ENCODE peak calls at places on chromosomes 13 and 19, in seven cellular contexts. U is ovary, I is tibial nerve, Y is transverse colon, F is Peyer's patch, W is gastrocnemius medialis, Q is breast epithelium. V is an unnamed sample. For H3K4me1, the result is how much of the 10 kb centered on the place peaks cover.

GRCh38 chr13:32354040-32354439 is 38.7 kb downstream of the BRCA2 start:
- DNase-seq in U (no peak), I (no peak), Y (no peak), F (no peak), W (no peak), Q (no peak), V (no peak)

GRCh38 chr19:23882493-23882892 is 32.2 kb upstream of the ZNF726 start:
- DNase-seq in U (no peak), I (no peak), Y (peak), F (no peak), W (no peak), Q (no peak), V (no peak)

GRCh38 chr19:49436381-49437017 is 4.8 kb downstream of the SLC17A7 start:
- DNase-seq in U (no peak), I (no peak), Y (no peak), F (no peak), W (no peak), Q (no peak), V (no peak)

GRCh38 chr19:37943480-37943879 is 36.5 kb downstream of the SIPA1L3 start:
- DNase-seq in U (no peak), I (no peak), Y (peak), F (peak), W (no peak), Q (peak), V (no peak)

GRCh38 chr19:46618670-46619231 is 6.1 kb downstream of the PTGIR start:
- DNase-seq in U (no peak), I (no peak), Y (no peak), F (no peak), W (no peak), Q (no peak), V (no peak)

GRCh38 chr13:76019421-76020044 is 383.4 kb downstream of the LMO7 start:
- DNase-seq in U (no peak), I (no peak), Y (no peak), F (no peak), W (no peak), Q (no peak), V (peak)

GRCh38 chr19:11422163-11423068 is 3.3 kb upstream of the RGL3 start:
- DNase-seq in U (peak), I (peak), Y (peak), F (peak), W (peak), Q (peak), V (peak)

GRCh38 chr13:80161219-80161618 is 179.7 kb downstream of the SPRY2 start:
- DNase-seq in U (no peak), I (no peak), Y (no peak), F (no peak), W (no peak), Q (no peak), V (no peak)

GRCh38 chr13:20387441-20387971 is 138.2 kb downstream of the CRYL1 start:
- DNase-seq in U (no peak), I (no peak), Y (no peak), F (no peak), W (no peak), Q (no peak), V (no peak)

GRCh38 chr13:84774111-84774510 is 891.8 kb upstream of the SLITRK1 start:
- DNase-seq in U (no peak), I (no peak), Y (no peak), F (no peak), W (no peak), Q (no peak), V (no peak)

GRCh38 chr19:18542936-18543813 is at the start of gene FKBP8:
- DNase-seq in U (peak), I (peak), Y (peak), F (peak), W (peak), Q (peak), V (peak)

GRCh38 chr19:6802336-6803035 is 30.0 kb downstream of the VAV1 start:
- DNase-seq in U (no peak), I (no peak), Y (peak), F (peak), W (peak), Q (no peak), V (no peak)

GRCh38 chr13:81293594-81294164 is 952.8 kb upstream of the SPRY2 start:
- DNase-seq in U (no peak), I (no peak), Y (no peak), F (no peak), W (no peak), Q (no peak), V (no peak)

GRCh38 chr19:41792513-41793413 is 3.6 kb upstream of the CEACAM3 start:
- DNase-seq in U (no peak), I (no peak), Y (peak), F (peak), W (no peak), Q (peak), V (no peak)

GRCh38 chr19:7787141-7787540 is 24.1 kb downstream of the CLEC4M start:
- DNase-seq in U (no peak), I (no peak), Y (no peak), F (no peak), W (peak), Q (no peak), V (no peak)

GRCh38 chr19:33134571-33135041 is 2.7 kb downstream of the WDR88 start:
- DNase-seq in U (no peak), I (no peak), Y (no peak), F (peak), W (no peak), Q (no peak), V (no peak)

GRCh38 chr13:44895584-44895983 is 93.7 kb downstream of the NUFIP1 start:
- DNase-seq in U (no peak), I (no peak), Y (no peak), F (no peak), W (no peak), Q (no peak), V (no peak)

GRCh38 chr13:76976488-76976887 is 15.4 kb upstream of the CLN5 start:
- DNase-seq in U (no peak), I (no peak), Y (no peak), F (no peak), W (no peak), Q (no peak), V (no peak)

GRCh38 chr19:34642241-34642640 is 34.7 kb downstream of the SCGB2B2 start:
- DNase-seq in U (no peak), I (no peak), Y (no peak), F (no peak), W (no peak), Q (no peak), V (no peak)

GRCh38 chr13:97133955-97134354 is 88.2 kb upstream of the MBNL2 start:
- DNase-seq in U (no peak), I (no peak), Y (no peak), F (no peak), W (no peak), Q (no peak), V (no peak)

GRCh38 chr19:50899549-50899948 is 11.6 kb downstream of the KLK4 start:
- DNase-seq in U (no peak), I (no peak), Y (no peak), F (no peak), W (no peak), Q (no peak), V (no peak)

GRCh38 chr13:40439928-40440327 is 226.5 kb downstream of the FOXO1 start:
- DNase-seq in U (peak), I (no peak), Y (no peak), F (no peak), W (peak), Q (no peak), V (no peak)

GRCh38 chr13:40442191-40442590 is 224.2 kb downstream of the FOXO1 start:
- DNase-seq in U (no peak), I (no peak), Y (no peak), F (no peak), W (no peak), Q (no peak), V (no peak)

GRCh38 chr13:40438999-40439797 is 227.2 kb downstream of the FOXO1 start:
- DNase-seq in U (peak), I (no peak), Y (no peak), F (no peak), W (no peak), Q (no peak), V (no peak)

GRCh38 chr13:40442826-40443225 is 223.6 kb downstream of the FOXO1 start:
- DNase-seq in U (no peak), I (no peak), Y (no peak), F (no peak), W (no peak), Q (no peak), V (no peak)

GRCh38 chr13:40440990-40441820 is 225.2 kb downstream of the FOXO1 start:
- DNase-seq in U (peak), I (peak), Y (peak), F (peak), W (peak), Q (peak), V (peak)
- H3K4me1 ChIP-seq in U (under half), I (under half), Y (under half), F (under half), W (half or more), Q (under half), V (under half)

GRCh38 chr19:36139473-36140288 is at the start of gene CAPNS1:
- DNase-seq in U (peak), I (peak), Y (peak), F (peak), W (peak), Q (peak), V (peak)
- TF ChIP-seq POLR2A in U (peak), I (peak), Y (peak), F (peak), W (peak), Q (peak), V (peak)

DNA sequence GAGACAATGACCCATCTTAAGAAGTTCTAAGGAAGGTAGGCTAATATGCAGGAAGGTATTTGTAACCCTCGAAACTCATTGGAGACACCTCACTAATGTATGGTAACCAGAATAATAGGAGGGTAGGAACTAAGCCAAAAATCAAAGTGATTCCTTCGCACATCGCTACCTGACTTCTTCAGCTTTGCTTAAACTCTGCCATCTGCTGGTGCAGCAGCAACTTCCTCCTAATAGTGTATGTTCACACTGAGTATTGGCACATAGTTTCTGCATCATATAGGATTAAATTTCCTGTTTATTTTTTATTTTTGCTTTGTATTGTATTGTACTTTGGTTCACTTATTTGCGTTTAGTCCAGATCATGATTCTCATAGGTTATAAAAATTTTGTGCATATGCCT is 676.2 kb downstream of the GPC5 start:
- DNase-seq in U (no peak), I (no peak), Y (no peak), F (no peak), W (no peak), Q (no peak), V (no peak)
- TF ChIP-seq CTCF in U (no peak), I (no peak), Y (peak), F (no peak), W (no peak), Q (no peak), V (no peak)

GRCh38 chr19:342128-342455 is 2.5 kb downstream of the MIER2 start:
- DNase-seq in U (no peak), I (no peak), Y (no peak), F (no peak), W (no peak), Q (no peak), V (no peak)

GRCh38 chr19:341386-342127 is 3.0 kb downstream of the MIER2 start:
- DNase-seq in U (no peak), I (no peak), Y (no peak), F (no peak), W (no peak), Q (no peak), V (no peak)

GRCh38 chr19:343451-343931 is 1.1 kb downstream of the MIER2 start:
- DNase-seq in U (no peak), I (no peak), Y (no peak), F (no peak), W (no peak), Q (no peak), V (peak)

GRCh38 chr19:343941-344624 is 513 bp downstream of the MIER2 start:
- DNase-seq in U (peak), I (no peak), Y (no peak), F (no peak), W (no peak), Q (no peak), V (no peak)

DNA sequence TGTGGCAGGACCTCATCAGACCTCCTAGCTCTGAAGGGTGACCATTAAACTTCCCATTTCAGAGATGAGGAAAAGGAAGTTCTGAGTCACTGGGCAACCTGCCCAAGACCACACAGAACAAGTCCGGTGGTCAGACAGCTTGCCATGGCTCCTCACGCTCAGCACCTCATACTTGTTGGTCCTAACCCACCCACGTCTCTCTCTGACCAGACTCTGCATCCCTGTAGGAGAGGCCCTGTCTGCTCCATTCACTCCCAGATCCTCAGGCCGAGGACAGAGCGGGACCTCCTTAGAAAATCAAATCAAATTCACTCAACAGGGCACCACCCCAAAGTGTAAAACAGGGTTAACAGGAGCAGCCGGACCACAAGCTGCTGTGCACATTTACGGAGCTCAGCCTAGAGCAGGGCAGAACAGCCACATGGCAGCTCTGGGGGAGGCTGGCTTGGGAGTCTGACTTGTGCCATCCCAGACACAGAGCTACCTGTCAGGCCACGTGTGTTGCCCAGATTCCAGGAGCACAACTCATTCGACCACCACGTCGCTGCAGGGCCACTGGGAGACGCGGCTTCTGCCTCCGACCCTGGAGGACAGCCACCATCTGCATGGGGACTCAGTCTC is 1.7 kb downstream of the MIER2 start:
- DNase-seq in U (peak), I (peak), Y (peak), F (peak), W (peak), Q (no peak), V (peak)
- H3K4me1 ChIP-seq in U (under half), I (under half), Y (under half), F (under half), W (under half), Q (under half), V (under half)

GRCh38 chr19:14118165-14119051 is 846 bp upstream of the PRKACA start:
- DNase-seq in U (peak), I (peak), Y (peak), F (peak), W (peak), Q (peak), V (peak)
- TF ChIP-seq POLR2A in U (peak), I (peak), Y (peak), F (peak), W (peak), Q (peak), V (no peak)

GRCh38 chr19:29966594-29967249 is 24.7 kb downstream of the URI1 start:
- DNase-seq in U (no peak), I (no peak), Y (no peak), F (no peak), W (no peak), Q (no peak), V (no peak)
- TF ChIP-seq CTCF in U (no peak), I (no peak), Y (no peak), F (no peak), W (no peak), Q (no peak), V (no peak)

DNA sequence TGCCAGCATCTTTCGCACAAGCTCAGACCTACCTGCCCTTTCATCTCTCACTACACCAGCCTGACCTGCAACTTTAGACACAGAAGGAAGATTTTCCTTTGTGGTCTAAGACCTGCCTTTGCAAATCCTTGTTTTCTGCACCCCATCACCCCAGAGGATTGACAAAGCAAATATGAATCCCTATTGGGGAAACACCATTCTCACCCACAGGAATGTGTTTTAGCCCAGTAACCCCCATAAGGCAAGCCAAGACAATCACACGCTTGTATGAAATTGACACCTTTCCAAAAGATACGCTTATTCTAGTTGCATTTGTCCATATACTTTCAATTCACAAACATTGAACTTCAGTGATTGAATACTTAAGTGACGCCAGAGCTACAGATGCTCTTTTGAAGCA is 55.7 kb downstream of the SPATA13 start:
- DNase-seq in U (no peak), I (no peak), Y (no peak), F (no peak), W (no peak), Q (no peak), V (no peak)
- H3K4me1 ChIP-seq in U (under half), I (under half), Y (under half), F (under half), W (under half), Q (under half), V (under half)

DNA sequence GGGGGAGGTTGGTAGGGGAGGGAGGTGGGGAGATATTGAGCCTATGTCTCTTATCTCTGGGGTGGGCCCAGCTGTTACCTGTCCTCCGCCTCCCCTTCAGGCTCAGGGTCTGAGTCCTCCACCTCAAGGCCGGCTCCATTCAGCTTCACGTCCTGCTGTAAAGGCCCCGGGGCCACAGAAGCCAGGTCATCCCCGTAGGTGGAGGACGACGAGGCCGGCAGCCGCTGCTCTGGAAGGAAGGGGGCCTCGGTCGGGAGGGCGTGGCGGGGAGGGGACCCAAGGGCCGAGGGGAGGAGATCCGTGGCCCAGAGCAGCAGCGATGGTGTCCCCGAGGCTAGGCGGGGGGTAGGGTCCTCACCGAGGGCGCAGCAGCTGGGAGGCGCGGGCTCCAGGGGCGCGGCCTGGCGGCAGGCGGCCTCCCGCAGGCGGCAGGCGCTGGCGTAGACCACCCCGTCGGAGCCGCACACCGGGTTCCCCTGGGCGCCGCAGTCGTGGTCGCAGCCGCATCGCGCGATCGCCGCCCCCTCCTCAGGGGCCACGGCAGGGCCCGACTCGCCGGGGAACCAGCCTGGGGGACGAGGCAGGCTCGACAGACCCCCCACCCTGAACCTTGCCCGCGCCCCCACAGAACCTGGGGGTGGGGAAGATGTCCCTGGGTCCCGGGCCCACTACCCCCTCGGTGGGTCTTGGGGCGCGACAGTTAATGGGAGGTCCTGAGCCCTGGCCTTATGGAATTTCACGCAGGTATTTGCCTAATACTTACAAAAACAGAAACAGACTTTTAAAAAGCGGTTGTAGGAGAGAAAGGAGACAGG is 7.5 kb downstream of the F2RL3 start:
- DNase-seq in U (peak), I (no peak), Y (peak), F (no peak), W (no peak), Q (no peak), V (no peak)
- TF ChIP-seq POLR2A in U (no peak), I (no peak), Y (peak), F (no peak), W (peak), Q (no peak), V (no peak)

GRCh38 chr13:98345103-98345899 is 168.2 kb upstream of the RNF113B start:
- DNase-seq in U (no peak), I (no peak), Y (no peak), F (no peak), W (no peak), Q (no peak), V (no peak)
- TF ChIP-seq CTCF in U (no peak), I (no peak), Y (no peak), F (no peak), W (no peak), Q (no peak), V (no peak)